ENCODE peak calls at places on chromosome 16, in four cellular contexts. U, X, L and C are unnamed samples.
A peak's percentile ranks its signal among the peaks of the same experiment; 100 is the strongest.

GRCh38 chr16:88331989-88332920 is 50.5 kb upstream of the ZNF469 start:
- DNase-seq in L (peak; percentile 95), X (peak; percentile 35), U (no peak), C (peak; percentile 31)

GRCh38 chr16:50372611-50373344 is 4.0 kb upstream of the BRD7 start:
- DNase-seq in X (no peak), L (no peak), U (no peak), C (peak; percentile 41)

GRCh38 chr16:19284207-19284606 is 1.3 kb upstream of the CLEC19A start:
- DNase-seq in L (peak; percentile 58), X (no peak), U (no peak), C (no peak)

GRCh38 chr16:66382171-66382965 is 15.9 kb downstream of the CDH5 start:
- DNase-seq in X (no peak), L (peak; percentile 47), U (no peak), C (no peak)

GRCh38 chr16:65698943-65699342 is 577.1 kb upstream of the CDH11 start:
- DNase-seq in U (no peak), X (no peak), L (no peak), C (no peak)

GRCh38 chr16:88798772-88799455 is 4.7 kb upstream of the CDT1 start:
- DNase-seq in U (no peak), L (no peak), X (no peak), C (no peak)

GRCh38 chr16:47018223-47018891 is 44.9 kb upstream of the DNAJA2 start:
- DNase-seq in L (peak; percentile 80), X (no peak), U (peak; percentile 74), C (no peak)

GRCh38 chr16:88723911-88724310 is 17.6 kb downstream of the CTU2 start:
- DNase-seq in X (no peak), L (no peak), U (no peak), C (no peak)

GRCh38 chr16:21656795-21657768 is 4.7 kb upstream of the IGSF6 start:
- DNase-seq in X (no peak), L (peak; percentile 74), U (peak; percentile 75), C (no peak)

GRCh38 chr16:23194497-23195221 is 12.1 kb downstream of the SCNN1G start:
- DNase-seq in X (no peak), L (no peak), U (no peak), C (no peak)

GRCh38 chr16:12067714-12068401 is 91.3 kb downstream of the SNX29 start:
- DNase-seq in X (no peak), U (peak; percentile 69), L (peak; percentile 79), C (peak; percentile 82)

GRCh38 chr16:4767872-4768548 is 1.0 kb upstream of the ZNF500 start:
- DNase-seq in U (no peak), L (no peak), X (no peak), C (no peak)

GRCh38 chr16:51641191-51641765 is 490.2 kb upstream of the SALL1 start:
- DNase-seq in U (no peak), X (no peak), L (no peak), C (no peak)

GRCh38 chr16:86752582-86753175 is 174.3 kb downstream of the FOXL1 start:
- DNase-seq in U (no peak), X (no peak), L (no peak), C (no peak)

GRCh38 chr16:22948058-22948602 is 134.2 kb downstream of the HS3ST2 start:
- DNase-seq in X (no peak), L (no peak), U (no peak), C (no peak)

GRCh38 chr16:86768999-86769398 is 190.7 kb downstream of the FOXL1 start:
- DNase-seq in X (no peak), U (no peak), L (no peak), C (no peak)

GRCh38 chr16:29023279-29024278 is 38.7 kb downstream of the LAT start:
- DNase-seq in U (no peak), X (no peak), L (no peak), C (no peak)

GRCh38 chr16:1670866-1671265 is 7.2 kb upstream of the JPT2 start:
- DNase-seq in L (no peak), X (no peak), U (no peak), C (no peak)

GRCh38 chr16:27777527-27777926 is 227.6 kb downstream of the KATNIP start:
- DNase-seq in U (no peak), X (no peak), L (no peak), C (no peak)

GRCh38 chr16:4882633-4883285 is 35.5 kb downstream of the UBN1 start:
- DNase-seq in U (no peak), X (no peak), L (no peak), C (no peak)

GRCh38 chr16:79965718-79966117 is 365.2 kb upstream of the MAF start:
- DNase-seq in L (no peak), X (no peak), U (no peak), C (no peak)

GRCh38 chr16:66551362-66551761 is 1.0 kb upstream of the CKLF start:
- DNase-seq in L (peak; percentile 59), U (peak; percentile 71), X (no peak), C (peak; percentile 33)

GRCh38 chr16:12976491-12976890 is 75.1 kb downstream of the SHISA9 start:
- DNase-seq in U (no peak), X (no peak), L (no peak), C (no peak)

GRCh38 chr16:29290631-29291247 is 115.8 kb downstream of the NPIPB11 start:
- DNase-seq in U (no peak), X (peak; percentile 94), L (peak; percentile 74), C (peak; percentile 93)

GRCh38 chr16:77965346-77965745 is 57.0 kb upstream of the CLEC3A start:
- DNase-seq in U (no peak), X (no peak), L (no peak), C (no peak)

GRCh38 chr16:1125471-1125870 is 27.4 kb upstream of the CACNA1H start:
- DNase-seq in U (no peak), X (no peak), L (no peak), C (no peak)